ENCODE peak calls at places on chromosomes 5 and 9, in five cellular contexts. L is HTR-8/SVneo; J is stimulated activated naive CD8-positive, alpha-beta T cell treated with anti-CD3 and anti-CD28 coated beads, Interleukin-15, amount 100 ng/mL, for 72 hours; G is Daoy; V is ovary. D is an unnamed sample.
A peak's percentile ranks its signal among the peaks of the same experiment; 100 is the strongest.

GRCh38 chr9:131640438-131641181 is 95.3 kb downstream of the PRRT1B start:
- DNase-seq in J (no peak), L (no peak), V (no peak), G (peak; percentile 75), D (no peak)

GRCh38 chr5:176673651-176674583 is 26.6 kb downstream of the TSPAN17 start:
- DNase-seq in L (no peak), J (no peak), G (no peak), V (no peak), D (no peak)

GRCh38 chr5:68995847-68996204 is 98.0 kb upstream of the SLC30A5 start:
- DNase-seq in V (no peak), L (no peak), G (no peak), J (no peak), D (no peak)

GRCh38 chr5:135454946-135455345 is 2.8 kb upstream of the TIFAB start:
- DNase-seq in J (no peak), L (no peak), V (no peak), G (no peak), D (no peak)

GRCh38 chr9:116124472-116125040 is 29.0 kb upstream of the PAPPA start:
- DNase-seq in V (no peak), J (no peak), L (no peak), G (no peak), D (no peak)

GRCh38 chr5:122515709-122516431 is 203.8 kb downstream of the SNCAIP start:
- DNase-seq in V (peak; percentile 69), L (peak; percentile 61), J (no peak), G (peak; percentile 78), D (peak; percentile 45)

GRCh38 chr5:23820764-23821471 is 313.5 kb downstream of the PRDM9 start:
- DNase-seq in L (peak; percentile 61), V (no peak), G (no peak), J (no peak), D (peak; percentile 4)

GRCh38 chr9:78470741-78471140 is 173.8 kb downstream of the PSAT1 start:
- DNase-seq in L (no peak), G (no peak), V (no peak), J (no peak), D (no peak)

GRCh38 chr9:116101516-116101915 is 52.1 kb upstream of the PAPPA start:
- DNase-seq in G (no peak), V (no peak), J (no peak), L (no peak), D (no peak)

GRCh38 chr5:174338204-174339010 is 292.9 kb downstream of the NSG2 start:
- DNase-seq in J (no peak), L (no peak), G (peak; percentile 84), V (no peak), D (no peak)

GRCh38 chr5:78221467-78221866 is 73.0 kb downstream of the AP3B1 start:
- DNase-seq in G (no peak), V (no peak), J (no peak), L (no peak), D (no peak)

GRCh38 chr9:112753725-112754124 is 3.2 kb downstream of the SNX30 start:
- DNase-seq in G (peak; percentile 85), V (no peak), J (peak; percentile 30), L (peak; percentile 56), D (no peak)

GRCh38 chr9:137369911-137370630 is 52.9 kb downstream of the EXD3 start:
- DNase-seq in V (peak; percentile 40), J (no peak), G (no peak), L (no peak), D (no peak)

GRCh38 chr5:93224624-93225023 is 356.4 kb downstream of the NR2F1-AS1 start:
- DNase-seq in J (no peak), L (no peak), G (peak; percentile 5), V (no peak), D (no peak)

GRCh38 chr5:143741418-143741817 is 70.5 kb upstream of the HMHB1 start:
- DNase-seq in L (no peak), G (no peak), V (no peak), J (no peak), D (no peak)

GRCh38 chr9:20243866-20244647 is 378.2 kb downstream of the MLLT3 start:
- DNase-seq in G (no peak), L (no peak), V (no peak), J (no peak), D (peak; percentile 42)